ENCODE peak calls at places on chromosome 3, in six cellular contexts. One of them, this sample, is unnamed. For H3K4me1 and H3K27me3, the result is how much of the 10 kb centered on the place peaks cover.

GRCh38 chr3:171354049-171354705 is 106.0 kb downstream of the TNIK start:
- DNase-seq in mesenchymal stem cell: no peak
- DNase-seq in mesendoderm: no peak
- DNase-seq in neuronal stem cell: no peak
- DNase-seq in H1: no peak
- DNase-seq in IMR-90: no peak
- DNase-seq in this sample: no peak

GRCh38 chr3:13080026-13080425 is 6.8 kb upstream of the IQSEC1 start:
- DNase-seq in mesenchymal stem cell: no peak
- DNase-seq in neuronal stem cell: no peak
- DNase-seq in IMR-90: no peak
- DNase-seq in mesendoderm: no peak
- DNase-seq in H1: no peak
- DNase-seq in this sample: no peak

GRCh38 chr3:126156468-126156867 is 23.9 kb downstream of the ALDH1L1 start:
- DNase-seq in mesendoderm: peak
- DNase-seq in mesenchymal stem cell: no peak
- DNase-seq in neuronal stem cell: no peak
- DNase-seq in IMR-90: no peak
- DNase-seq in H1: no peak
- DNase-seq in this sample: no peak

GRCh38 chr3:43997788-43998373 is 243.8 kb upstream of the TOPAZ1 start:
- DNase-seq in mesendoderm: peak
- DNase-seq in H1: no peak
- DNase-seq in IMR-90: no peak
- DNase-seq in mesenchymal stem cell: no peak
- DNase-seq in neuronal stem cell: no peak
- DNase-seq in this sample: no peak

GRCh38 chr3:2096196-2096595 is 2.5 kb upstream of the CNTN4 start:
- DNase-seq in H1: no peak
- DNase-seq in mesendoderm: no peak
- DNase-seq in neuronal stem cell: no peak
- DNase-seq in mesenchymal stem cell: no peak
- DNase-seq in IMR-90: no peak
- DNase-seq in this sample: no peak

GRCh38 chr3:178551916-178552321 is 15.7 kb downstream of the KCNMB2 start:
- DNase-seq in mesendoderm: no peak
- DNase-seq in mesenchymal stem cell: peak
- DNase-seq in IMR-90: peak
- DNase-seq in H1: no peak
- DNase-seq in neuronal stem cell: no peak
- DNase-seq in this sample: no peak

GRCh38 chr3:87462228-87462627 is 185.8 kb upstream of the POU1F1 start:
- DNase-seq in IMR-90: no peak
- DNase-seq in mesendoderm: no peak
- DNase-seq in H1: no peak
- DNase-seq in mesenchymal stem cell: no peak
- DNase-seq in neuronal stem cell: no peak
- DNase-seq in this sample: no peak

GRCh38 chr3:16770021-16770420 is 114.7 kb upstream of the PLCL2 start:
- DNase-seq in H1: no peak
- DNase-seq in neuronal stem cell: no peak
- DNase-seq in mesendoderm: no peak
- DNase-seq in mesenchymal stem cell: no peak
- DNase-seq in IMR-90: no peak
- DNase-seq in this sample: no peak

GRCh38 chr3:124467980-124468902 is 262.0 kb upstream of the UMPS start:
- DNase-seq in mesenchymal stem cell: peak
- DNase-seq in IMR-90: peak
- DNase-seq in mesendoderm: peak
- DNase-seq in H1: peak
- DNase-seq in neuronal stem cell: peak
- DNase-seq in this sample: peak

DNA sequence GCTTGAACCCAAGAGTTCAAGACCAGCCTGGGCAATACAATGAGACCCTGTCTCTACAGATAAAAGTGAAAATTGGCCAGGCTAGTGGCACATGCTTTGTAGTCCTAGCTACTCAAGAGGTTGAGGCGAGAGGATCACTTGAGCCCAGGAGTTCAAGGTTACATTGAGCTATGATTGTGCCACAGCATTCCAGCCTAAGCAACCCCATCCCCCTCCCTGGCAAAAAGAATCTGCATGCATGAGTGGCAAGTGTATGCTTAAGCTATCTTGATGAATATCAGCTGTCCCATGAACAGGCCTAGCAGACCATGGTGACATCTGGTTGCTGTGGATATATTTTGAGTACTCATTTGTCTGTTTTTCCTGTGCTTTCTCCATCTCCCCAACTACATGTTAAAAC is 4.7 kb downstream of the ATRIP start:
- DNase-seq in mesenchymal stem cell: no peak
- DNase-seq in IMR-90: no peak
- DNase-seq in neuronal stem cell: no peak
- DNase-seq in mesendoderm: no peak
- DNase-seq in H1: no peak
- DNase-seq in this sample: no peak
- H2BK15ac ChIP-seq in mesenchymal stem cell: no peak
- H2BK15ac ChIP-seq in IMR-90: no peak
- H2BK15ac ChIP-seq in neuronal stem cell: no peak
- H2BK15ac ChIP-seq in mesendoderm: no peak
- H2BK15ac ChIP-seq in H1: no peak
- H2BK15ac ChIP-seq in this sample: no peak

GRCh38 chr3:102194001-102194400 is 240.8 kb upstream of the ZPLD1 start:
- DNase-seq in H1: no peak
- DNase-seq in mesendoderm: no peak
- DNase-seq in mesenchymal stem cell: no peak
- DNase-seq in neuronal stem cell: no peak
- DNase-seq in IMR-90: no peak
- DNase-seq in this sample: no peak
- H3K4me1 ChIP-seq in H1: under half
- H3K4me1 ChIP-seq in mesendoderm: under half
- H3K4me1 ChIP-seq in mesenchymal stem cell: under half
- H3K4me1 ChIP-seq in neuronal stem cell: under half
- H3K4me1 ChIP-seq in IMR-90: under half
- H3K4me1 ChIP-seq in this sample: under half

GRCh38 chr3:14574183-14574582 is 34.0 kb upstream of the GRIP2 start:
- DNase-seq in IMR-90: no peak
- DNase-seq in mesenchymal stem cell: no peak
- DNase-seq in mesendoderm: no peak
- DNase-seq in neuronal stem cell: no peak
- DNase-seq in H1: no peak
- DNase-seq in this sample: no peak

GRCh38 chr3:14570864-14571263 is 30.7 kb upstream of the GRIP2 start:
- DNase-seq in mesenchymal stem cell: no peak
- DNase-seq in neuronal stem cell: no peak
- DNase-seq in IMR-90: no peak
- DNase-seq in H1: no peak
- DNase-seq in mesendoderm: no peak
- DNase-seq in this sample: no peak

GRCh38 chr3:14576163-14576562 is 36.0 kb upstream of the GRIP2 start:
- DNase-seq in IMR-90: no peak
- DNase-seq in mesendoderm: no peak
- DNase-seq in H1: no peak
- DNase-seq in neuronal stem cell: no peak
- DNase-seq in mesenchymal stem cell: no peak
- DNase-seq in this sample: no peak

GRCh38 chr3:14570089-14570488 is 29.9 kb upstream of the GRIP2 start:
- DNase-seq in H1: no peak
- DNase-seq in neuronal stem cell: no peak
- DNase-seq in IMR-90: no peak
- DNase-seq in mesenchymal stem cell: no peak
- DNase-seq in mesendoderm: no peak
- DNase-seq in this sample: no peak

DNA sequence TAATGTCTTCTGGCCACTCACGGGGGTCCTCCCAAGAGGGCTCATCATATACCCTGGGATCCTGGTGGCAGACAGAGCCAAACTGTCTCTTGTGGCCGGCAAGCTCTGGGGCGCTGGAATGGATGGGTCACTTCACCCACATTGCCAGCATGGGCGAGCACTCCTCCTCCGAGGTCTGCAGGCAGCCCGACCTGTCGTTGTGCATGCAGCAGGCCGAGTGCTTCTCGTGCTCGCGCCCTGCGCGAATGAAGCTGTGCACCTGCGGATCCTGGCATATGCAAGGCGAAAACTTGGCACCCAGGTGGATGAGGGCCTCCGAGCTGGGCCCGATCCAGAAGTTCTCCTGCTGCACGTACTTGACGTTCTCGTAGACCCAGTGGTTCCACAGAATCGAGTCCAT is 33.6 kb upstream of the GRIP2 start:
- DNase-seq in H1: no peak
- DNase-seq in mesendoderm: no peak
- DNase-seq in IMR-90: no peak
- DNase-seq in mesenchymal stem cell: no peak
- DNase-seq in neuronal stem cell: no peak
- DNase-seq in this sample: no peak
- H3K27me3 ChIP-seq in H1: under half
- H3K27me3 ChIP-seq in mesendoderm: under half
- H3K27me3 ChIP-seq in IMR-90: under half
- H3K27me3 ChIP-seq in mesenchymal stem cell: under half
- H3K27me3 ChIP-seq in neuronal stem cell: under half
- H3K27me3 ChIP-seq in this sample: under half

GRCh38 chr3:48747703-48748102 is 30.7 kb upstream of the IP6K2 start:
- DNase-seq in neuronal stem cell: no peak
- DNase-seq in mesenchymal stem cell: no peak
- DNase-seq in H1: no peak
- DNase-seq in IMR-90: no peak
- DNase-seq in mesendoderm: no peak
- DNase-seq in this sample: no peak

GRCh38 chr3:48748754-48749153 is 31.7 kb upstream of the IP6K2 start:
- DNase-seq in IMR-90: no peak
- DNase-seq in H1: no peak
- DNase-seq in mesenchymal stem cell: no peak
- DNase-seq in neuronal stem cell: no peak
- DNase-seq in mesendoderm: no peak
- DNase-seq in this sample: no peak

GRCh38 chr3:48747015-48747615 is 30.1 kb upstream of the IP6K2 start:
- DNase-seq in H1: no peak
- DNase-seq in neuronal stem cell: no peak
- DNase-seq in IMR-90: no peak
- DNase-seq in mesendoderm: no peak
- DNase-seq in mesenchymal stem cell: no peak
- DNase-seq in this sample: no peak

GRCh38 chr3:48756640-48757039 is 39.6 kb upstream of the IP6K2 start:
- DNase-seq in H1: no peak
- DNase-seq in mesendoderm: no peak
- DNase-seq in neuronal stem cell: no peak
- DNase-seq in mesenchymal stem cell: peak
- DNase-seq in IMR-90: no peak
- DNase-seq in this sample: no peak

DNA sequence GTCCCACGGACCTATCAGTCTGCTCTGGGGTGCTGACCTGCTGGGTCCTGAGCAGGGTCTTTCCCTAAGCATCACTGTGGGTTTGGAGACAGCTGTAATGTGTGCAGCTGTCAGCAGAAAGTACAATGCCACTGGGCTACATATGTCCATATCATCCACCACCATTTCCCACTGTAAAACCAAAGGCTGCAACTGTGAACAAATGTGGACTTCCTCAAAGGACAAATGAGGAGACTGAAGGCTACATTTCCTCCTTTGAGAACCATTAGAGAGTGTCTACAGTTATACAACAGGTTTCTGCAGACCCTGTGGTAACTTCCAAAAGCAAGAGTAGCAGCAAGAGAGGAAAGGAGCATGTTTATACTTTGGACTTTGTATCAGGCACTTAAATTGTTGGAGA is 33.9 kb upstream of the IP6K2 start:
- DNase-seq in IMR-90: no peak
- DNase-seq in H1: no peak
- DNase-seq in mesenchymal stem cell: no peak
- DNase-seq in neuronal stem cell: no peak
- DNase-seq in mesendoderm: no peak
- DNase-seq in this sample: no peak
- H2BK15ac ChIP-seq in IMR-90: no peak
- H2BK15ac ChIP-seq in H1: no peak
- H2BK15ac ChIP-seq in mesenchymal stem cell: no peak
- H2BK15ac ChIP-seq in neuronal stem cell: no peak
- H2BK15ac ChIP-seq in mesendoderm: no peak
- H2BK15ac ChIP-seq in this sample: no peak

GRCh38 chr3:66489577-66489976 is 11.2 kb downstream of the LRIG1 start:
- DNase-seq in H1: no peak
- DNase-seq in mesenchymal stem cell: no peak
- DNase-seq in IMR-90: no peak
- DNase-seq in neuronal stem cell: no peak
- DNase-seq in mesendoderm: no peak
- DNase-seq in this sample: no peak

GRCh38 chr3:66490984-66491383 is 9.8 kb downstream of the LRIG1 start:
- DNase-seq in H1: no peak
- DNase-seq in IMR-90: peak
- DNase-seq in neuronal stem cell: no peak
- DNase-seq in mesenchymal stem cell: peak
- DNase-seq in mesendoderm: no peak
- DNase-seq in this sample: no peak

GRCh38 chr3:66488492-66488891 is 12.3 kb downstream of the LRIG1 start:
- DNase-seq in H1: no peak
- DNase-seq in neuronal stem cell: no peak
- DNase-seq in mesenchymal stem cell: no peak
- DNase-seq in mesendoderm: no peak
- DNase-seq in IMR-90: no peak
- DNase-seq in this sample: no peak

GRCh38 chr3:66489115-66489514 is 11.7 kb downstream of the LRIG1 start:
- DNase-seq in IMR-90: no peak
- DNase-seq in mesenchymal stem cell: no peak
- DNase-seq in neuronal stem cell: no peak
- DNase-seq in mesendoderm: no peak
- DNase-seq in H1: no peak
- DNase-seq in this sample: no peak

GRCh38 chr3:66490214-66490613 is 10.6 kb downstream of the LRIG1 start:
- DNase-seq in IMR-90: peak
- DNase-seq in mesendoderm: no peak
- DNase-seq in H1: no peak
- DNase-seq in mesenchymal stem cell: peak
- DNase-seq in neuronal stem cell: no peak
- DNase-seq in this sample: no peak
- H3K4me1 ChIP-seq in IMR-90: under half
- H3K4me1 ChIP-seq in mesendoderm: under half
- H3K4me1 ChIP-seq in H1: under half
- H3K4me1 ChIP-seq in mesenchymal stem cell: under half
- H3K4me1 ChIP-seq in neuronal stem cell: half or more
- H3K4me1 ChIP-seq in this sample: under half